ENCODE peak calls at places on chromosome 6, in six cellular contexts. J, U, O, T, H and S are unnamed samples.

GRCh38 chr6:108714012-108714773 is 134.0 kb upstream of the ARMC2 start:
- DNase-seq in J (no peak), U (peak; percentile 50), O (peak; percentile 69), T (no peak), H (no peak), S (no peak)

GRCh38 chr6:4405609-4406212 is 270.3 kb upstream of the ECI2 start:
- DNase-seq in J (no peak), U (no peak), O (no peak), T (no peak), H (no peak), S (no peak)

GRCh38 chr6:39296745-39297640 is 17.2 kb downstream of the KCNK17 start:
- DNase-seq in J (no peak), U (peak; percentile 62), O (peak; percentile 42), T (no peak), H (no peak), S (no peak)

GRCh38 chr6:6734463-6735455 is 146.2 kb downstream of the LY86 start:
- DNase-seq in J (no peak), U (no peak), O (no peak), T (no peak), H (peak; percentile 20), S (no peak)

GRCh38 chr6:41428995-41429417 is 93.6 kb downstream of the NCR2 start:
- DNase-seq in J (peak; percentile 71), U (no peak), O (peak; percentile 7), T (no peak), H (peak; percentile 16), S (no peak)

GRCh38 chr6:67888886-67889681 is 746.0 kb upstream of the ADGRB3 start:
- DNase-seq in J (no peak), U (no peak), O (no peak), T (no peak), H (peak; percentile 6), S (no peak)

GRCh38 chr6:106124437-106125423 is 38.6 kb downstream of the PRDM1 start:
- DNase-seq in J (no peak), U (no peak), O (no peak), T (no peak), H (no peak), S (no peak)

GRCh38 chr6:121645100-121645745 is 209.8 kb downstream of the GJA1 start:
- DNase-seq in J (peak; percentile 14), U (no peak), O (no peak), T (no peak), H (peak; percentile 80), S (no peak)

GRCh38 chr6:12483712-12484111 is 193.6 kb downstream of the EDN1 start:
- DNase-seq in J (peak; percentile 11), U (peak; percentile 30), O (peak; percentile 90), T (peak; percentile 57), H (peak; percentile 95), S (no peak)

GRCh38 chr6:161836643-161837448 is 563.0 kb upstream of the AGPAT4 start:
- DNase-seq in J (no peak), U (peak; percentile 3), O (no peak), T (no peak), H (peak; percentile 25), S (no peak)

GRCh38 chr6:160238786-160239751 is 19.6 kb downstream of the SLC22A2 start:
- DNase-seq in J (no peak), U (no peak), O (peak; percentile 35), T (no peak), H (peak; percentile 90), S (no peak)

GRCh38 chr6:125099211-125100017 is 54.2 kb upstream of the TPD52L1 start:
- DNase-seq in J (peak; percentile 35), U (peak; percentile 26), O (peak; percentile 61), T (peak; percentile 20), H (peak; percentile 74), S (no peak)

GRCh38 chr6:37758647-37759046 is 60.9 kb upstream of the ZFAND3 start:
- DNase-seq in J (no peak), U (no peak), O (no peak), T (no peak), H (no peak), S (no peak)

GRCh38 chr6:50120300-50120699 is 70.6 kb upstream of the DEFB112 start:
- DNase-seq in J (no peak), U (no peak), O (no peak), T (no peak), H (peak; percentile 54), S (no peak)

GRCh38 chr6:142744836-142745235 is 200.1 kb downstream of the HIVEP2 start:
- DNase-seq in J (no peak), U (no peak), O (no peak), T (no peak), H (no peak), S (no peak)

GRCh38 chr6:168648730-168649129 is 207.7 kb downstream of the SMOC2 start:
- DNase-seq in J (no peak), U (no peak), O (no peak), T (no peak), H (no peak), S (no peak)

GRCh38 chr6:23180504-23181293 is 611.3 kb downstream of the HDGFL1 start:
- DNase-seq in J (no peak), U (peak; percentile 76), O (peak; percentile 84), T (no peak), H (peak; percentile 8), S (no peak)

GRCh38 chr6:29705389-29706231 is 17.6 kb upstream of the HLA-F start:
- DNase-seq in J (no peak), U (peak; percentile 13), O (no peak), T (no peak), H (peak; percentile 49), S (no peak)